ENCODE peak calls at places on chromosomes 13 and 19, in five cellular contexts. L is bronchial epithelial cell, C is GM12865, O is fibroblast of mammary gland, D is fibroblast of the aortic adventitia. U is an unnamed sample.
A peak's percentile ranks its signal among the peaks of the same experiment; 100 is the strongest.

GRCh38 chr19:53158119-53158656 is 665 bp downstream of the ZNF347 start:
- DNase-seq in D (peak; percentile 27), C (peak; percentile 43), L (no peak), O (peak; percentile 15), U (no peak)

GRCh38 chr13:20301391-20302071 is 69.4 kb upstream of the GJB6 start:
- DNase-seq in D (peak; percentile 4), O (peak; percentile 39), C (no peak), L (no peak), U (no peak)

GRCh38 chr13:93529961-93530360 is 303.4 kb downstream of the GPC6 start:
- DNase-seq in C (no peak), L (peak; percentile 8), D (no peak), O (peak; percentile 39), U (no peak)

GRCh38 chr13:19845758-19846157 is 17.7 kb downstream of the ZMYM5 start:
- DNase-seq in D (peak; percentile 99), L (peak; percentile 98), C (no peak), O (peak; percentile 99), U (no peak)

GRCh38 chr13:106140476-106140875 is 395.0 kb downstream of the EFNB2 start:
- DNase-seq in O (peak; percentile 57), D (no peak), C (no peak), L (no peak), U (no peak)

GRCh38 chr13:21672811-21673591 is 2.1 kb downstream of the FGF9 start:
- DNase-seq in C (no peak), O (no peak), D (no peak), L (no peak), U (no peak)

GRCh38 chr13:21670883-21671792 is at the start of gene FGF9:
- DNase-seq in D (peak; percentile 65), L (peak; percentile 68), O (peak; percentile 60), C (peak; percentile 93), U (peak; percentile 28)

GRCh38 chr19:30671622-30672051 is 299.5 kb downstream of the ZNF536 start:
- DNase-seq in L (no peak), O (peak; percentile 9), D (peak; percentile 5), C (no peak), U (no peak)

GRCh38 chr13:106610511-106610910 is 42.6 kb upstream of the ARGLU1 start:
- DNase-seq in C (no peak), O (peak; percentile 78), D (peak; percentile 17), L (peak; percentile 90), U (no peak)

GRCh38 chr13:80137994-80138393 is 202.9 kb downstream of the SPRY2 start:
- DNase-seq in C (no peak), O (no peak), D (no peak), L (no peak), U (no peak)

GRCh38 chr19:4042731-4043082 is 24.0 kb downstream of the ZBTB7A start:
- DNase-seq in O (no peak), D (no peak), C (no peak), L (no peak), U (no peak)

GRCh38 chr19:342801-343421 is 1.7 kb downstream of the MIER2 start:
- DNase-seq in D (peak; percentile 91), L (peak; percentile 75), C (no peak), O (peak; percentile 98), U (no peak)

GRCh38 chr13:30982911-30983310 is 50.5 kb downstream of the TEX26 start:
- DNase-seq in D (no peak), O (no peak), L (no peak), C (no peak), U (no peak)

GRCh38 chr13:46992383-46992952 is 95.6 kb upstream of the HTR2A start:
- DNase-seq in C (peak; percentile 62), L (peak; percentile 28), O (peak; percentile 41), D (peak; percentile 11), U (no peak)

GRCh38 chr19:42028304-42029216 is 34.5 kb upstream of the ATP1A3 start:
- DNase-seq in L (no peak), O (no peak), C (peak; percentile 10), D (no peak), U (no peak)

GRCh38 chr13:31880849-31881494 is 141.6 kb downstream of the RXFP2 start:
- DNase-seq in C (peak; percentile 26), O (peak; percentile 55), D (peak; percentile 23), L (no peak), U (no peak)

GRCh38 chr19:4543856-4544647 is 4.2 kb upstream of the LRG1 start:
- DNase-seq in C (no peak), O (no peak), D (no peak), L (no peak), U (no peak)

GRCh38 chr13:33316890-33317289 is 31.3 kb upstream of the STARD13 start:
- DNase-seq in C (no peak), O (no peak), L (no peak), D (no peak), U (no peak)

GRCh38 chr19:39390460-39390758 is 497 bp downstream of the PAF1 start:
- DNase-seq in L (peak; percentile 72), O (peak; percentile 44), D (no peak), C (no peak), U (no peak)

GRCh38 chr19:20879501-20879900 is 43.5 kb upstream of the ZNF85 start:
- DNase-seq in D (no peak), L (no peak), O (no peak), C (no peak), U (no peak)

GRCh38 chr13:28626266-28626665 is 32.7 kb upstream of the POMP start:
- DNase-seq in O (no peak), C (no peak), D (no peak), L (no peak), U (no peak)

GRCh38 chr19:19591133-19591825 is 27.2 kb downstream of the PBX4 start:
- DNase-seq in L (peak; percentile 99), O (peak; percentile 98), C (peak; percentile 88), D (peak; percentile 91), U (peak; percentile 46)

GRCh38 chr13:108911807-108912206 is 282.4 kb downstream of the MYO16 start:
- DNase-seq in O (no peak), L (peak; percentile 47), C (no peak), D (no peak), U (peak; percentile 18)

GRCh38 chr13:73421310-73421912 is 362.6 kb downstream of the KLF5 start:
- DNase-seq in L (peak; percentile 100), C (no peak), O (peak; percentile 71), D (peak; percentile 50), U (no peak)

GRCh38 chr13:20125783-20126165 is 35.1 kb downstream of the GJA3 start:
- DNase-seq in O (no peak), C (no peak), D (no peak), L (no peak), U (no peak)

GRCh38 chr19:41308450-41309224 is 1.3 kb upstream of the CCDC97 start:
- DNase-seq in D (peak; percentile 93), L (peak; percentile 79), O (peak; percentile 89), C (peak; percentile 92), U (peak; percentile 18)

GRCh38 chr19:40262422-40262821 is 22.7 kb downstream of the AKT2 start:
- DNase-seq in C (no peak), D (no peak), O (no peak), L (no peak), U (no peak)

GRCh38 chr13:48749699-48750473 is 96.2 kb downstream of the CYSLTR2 start:
- DNase-seq in O (peak; percentile 100), L (peak; percentile 100), C (peak; percentile 89), D (peak; percentile 93), U (no peak)

GRCh38 chr19:38253788-38254187 is 2.4 kb downstream of the PPP1R14A start:
- DNase-seq in O (no peak), L (no peak), D (no peak), C (no peak), U (no peak)

GRCh38 chr13:108897955-108898354 is 268.5 kb downstream of the MYO16 start:
- DNase-seq in L (no peak), D (no peak), C (no peak), O (peak; percentile 63), U (no peak)

GRCh38 chr19:4425531-4425930 is 23.1 kb downstream of the CHAF1A start:
- DNase-seq in L (no peak), O (peak; percentile 95), D (peak; percentile 91), C (no peak), U (no peak)

GRCh38 chr13:21221268-21221667 is 44.8 kb downstream of the MRPL57 start:
- DNase-seq in D (no peak), C (no peak), O (no peak), L (no peak), U (no peak)

GRCh38 chr19:49546825-49547565 is 19.2 kb downstream of the RCN3 start:
- DNase-seq in O (peak; percentile 93), L (peak; percentile 80), D (peak; percentile 92), C (peak; percentile 83), U (peak; percentile 86)

GRCh38 chr19:3548594-3548993 is 8.8 kb downstream of the MFSD12 start:
- DNase-seq in D (no peak), L (no peak), O (no peak), C (no peak), U (no peak)

GRCh38 chr19:15331419-15332310 is 674 bp downstream of the BRD4 start:
- DNase-seq in L (no peak), D (no peak), C (peak; percentile 67), O (peak; percentile 39), U (no peak)

GRCh38 chr13:103356226-103356864 is 290.1 kb upstream of the SLC10A2 start:
- DNase-seq in C (no peak), L (no peak), D (no peak), O (no peak), U (no peak)
- TF ChIP-seq CTCF in C (no peak), L (no peak), D (no peak), O (no peak), U (no peak)

GRCh38 chr19:45711851-45712698 is 18.6 kb downstream of the FBXO46 start:
- DNase-seq in O (no peak), D (no peak), C (no peak), L (no peak), U (no peak)
- H3K4me3 ChIP-seq in O (no peak overlapping the region), D (no peak overlapping the region), C (no peak overlapping the region), L (no peak overlapping the region), U (no peak overlapping the region)

DNA sequence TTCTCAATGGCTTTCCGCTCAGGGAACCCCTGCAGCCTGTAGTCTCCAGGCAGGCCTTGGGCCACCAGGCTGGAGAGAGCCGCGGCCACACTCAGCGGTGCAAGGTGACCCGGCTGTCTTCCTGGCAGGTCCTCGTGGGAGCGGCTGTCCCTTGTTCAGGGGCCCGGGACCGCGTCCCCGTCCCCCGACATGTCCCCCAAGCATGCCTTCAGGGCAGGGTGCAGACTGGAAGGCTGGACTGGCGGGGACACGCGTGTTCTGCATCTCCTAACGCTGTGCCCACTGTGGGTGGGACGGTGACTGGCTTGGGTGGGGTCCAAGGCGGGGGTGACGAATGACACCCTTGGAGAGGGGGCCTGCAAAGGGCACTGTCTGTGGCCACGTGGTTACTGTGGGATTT is 93.6 kb downstream of the WTIP start:
- DNase-seq in L (no peak), C (no peak), D (no peak), O (no peak), U (no peak)
- TF ChIP-seq CTCF in L (no peak), C (no peak), D (no peak), O (no peak), U (no peak)

GRCh38 chr13:77779461-77780272 is 82.2 kb downstream of the SLAIN1 start:
- DNase-seq in O (peak; percentile 86), D (peak; percentile 92), L (peak; percentile 76), C (peak; percentile 81), U (peak; percentile 62)
- H3K4me3 ChIP-seq in O (no peak overlapping the region), D (no peak overlapping the region), L (no peak overlapping the region), C (no peak overlapping the region), U (no peak overlapping the region)

U was measured in LNCaP clone FGC.